ENCODE peak calls at places on chromosomes 12 and 14, in seven cellular contexts. W is stimulated activated CD4-positive, alpha-beta T cell treated with anti-CD3 and anti-CD28 coated beads, Interleukin-1b, Interleukin-23, amount 100 ng/mL, for 48 hours; A is colonic mucosa; N is glutamatergic neuron; G is amniotic epithelial cell; O is effector memory CD4-positive, alpha-beta T cell; U is NCI-H1436 treated with DMSO at 0.1 percent for 48 hours. R is an unnamed sample.

GRCh38 chr14:31902915-31903646 is 174.0 kb upstream of the ARHGAP5 start:
- DNase-seq in W (no peak), U (no peak), O (no peak), G (peak), N (no peak), A (no peak), R (no peak)

GRCh38 chr12:10184261-10184843 is 5.5 kb downstream of the TMEM52B start:
- DNase-seq in A (no peak), W (no peak), O (no peak), U (no peak), G (peak), N (no peak), R (peak)

GRCh38 chr12:132375747-132376463 is 46.5 kb upstream of the GALNT9 start:
- DNase-seq in A (no peak), U (no peak), N (peak), O (no peak), G (no peak), W (no peak), R (no peak)

GRCh38 chr12:52380271-52380694 is 5.2 kb downstream of the KRT84 start:
- DNase-seq in A (peak), U (no peak), G (peak), W (no peak), O (no peak), N (peak), R (peak)

GRCh38 chr12:56551070-56551469 is 29.4 kb downstream of the RBMS2 start:
- DNase-seq in O (no peak), U (no peak), W (no peak), N (no peak), G (no peak), A (no peak), R (no peak)

GRCh38 chr14:89320381-89321000 is 96.5 kb downstream of the FOXN3 start:
- DNase-seq in U (no peak), O (no peak), W (no peak), N (no peak), A (no peak), G (peak), R (no peak)

GRCh38 chr14:64235652-64236640 is 58.2 kb downstream of the ESR2 start:
- DNase-seq in U (no peak), W (no peak), N (no peak), G (no peak), A (no peak), O (no peak), R (no peak)

GRCh38 chr14:94011795-94012194 is 14.3 kb upstream of the OTUB2 start:
- DNase-seq in U (no peak), W (no peak), O (no peak), N (no peak), A (no peak), G (no peak), R (no peak)

GRCh38 chr12:109951751-109952150 is 44.4 kb downstream of the GIT2 start:
- DNase-seq in W (no peak), U (no peak), G (peak), N (no peak), A (no peak), O (no peak), R (peak)

GRCh38 chr14:105147701-105148603 is 20.6 kb downstream of the JAG2 start:
- DNase-seq in G (no peak), O (no peak), W (peak), N (peak), A (no peak), U (no peak), R (no peak)

GRCh38 chr14:88189040-88189839 is 133.8 kb downstream of the KCNK10 start:
- DNase-seq in O (no peak), G (peak), U (peak), N (peak), W (peak), A (peak), R (peak)

GRCh38 chr12:1279050-1279449 is 288.0 kb downstream of the ERC1 start:
- DNase-seq in G (no peak), N (no peak), U (no peak), W (no peak), O (no peak), A (no peak), R (no peak)

GRCh38 chr12:96889273-96889933 is 17.7 kb upstream of the NEDD1 start:
- DNase-seq in O (no peak), N (no peak), G (peak), W (no peak), U (no peak), A (no peak), R (peak)

GRCh38 chr14:104399432-104400155 is 180.0 kb upstream of the C14orf180 start:
- DNase-seq in G (no peak), N (no peak), U (no peak), A (peak), W (no peak), O (no peak), R (no peak)

GRCh38 chr12:122867701-122868461 is 28.0 kb downstream of the VPS37B start:
- DNase-seq in O (no peak), W (no peak), G (no peak), A (peak), U (no peak), N (no peak), R (no peak)

GRCh38 chr12:50765325-50765911 is 1.5 kb downstream of the ATF1 start:
- DNase-seq in O (no peak), A (peak), U (no peak), W (peak), G (peak), N (peak), R (peak)

GRCh38 chr12:96190403-96191170 is 3.6 kb upstream of the ELK3 start:
- DNase-seq in U (no peak), G (peak), W (no peak), A (no peak), O (no peak), N (no peak), R (peak)

GRCh38 chr12:54159140-54159539 is 29.6 kb downstream of the SMUG1 start:
- DNase-seq in A (peak), O (no peak), G (no peak), W (peak), U (peak), N (peak), R (no peak)

GRCh38 chr12:47441490-47441889 is 264.3 kb downstream of the RPAP3 start:
- DNase-seq in W (no peak), A (no peak), U (no peak), O (no peak), G (no peak), N (no peak), R (no peak)

GRCh38 chr12:119115296-119115905 is 63.3 kb upstream of the HSPB8 start:
- DNase-seq in A (peak), W (no peak), N (peak), G (peak), O (no peak), U (no peak), R (peak)

GRCh38 chr12:3803865-3804472 is 51.1 kb upstream of the CRACR2A start:
- DNase-seq in A (peak), U (no peak), G (peak), N (peak), W (peak), O (peak), R (peak)

GRCh38 chr12:76029982-76030377 is 1.6 kb downstream of the PHLDA1 start:
- DNase-seq in W (peak), O (no peak), A (no peak), N (peak), G (no peak), U (no peak), R (peak)

GRCh38 chr14:32940066-32940651 is 1.5 kb downstream of the NPAS3 start:
- DNase-seq in G (no peak), A (no peak), N (no peak), U (no peak), W (no peak), O (no peak), R (peak)

GRCh38 chr14:96635850-96636249 is 133.7 kb downstream of the PAPOLA start:
- DNase-seq in W (no peak), O (no peak), U (no peak), A (no peak), N (no peak), G (no peak), R (no peak)

GRCh38 chr12:5200276-5201087 is 156.8 kb downstream of the KCNA5 start:
- DNase-seq in G (no peak), W (peak), O (no peak), A (peak), N (peak), U (no peak), R (no peak)

GRCh38 chr12:124680863-124681778 is 113.7 kb upstream of the NCOR2 start:
- DNase-seq in O (no peak), U (no peak), G (peak), N (no peak), A (peak), W (peak), R (peak)

GRCh38 chr14:91115986-91116385 is 2.1 kb downstream of the DGLUCY start:
- DNase-seq in O (no peak), N (no peak), G (no peak), W (no peak), A (no peak), U (no peak), R (peak)

GRCh38 chr14:79356040-79356439 is 855.3 kb downstream of the DIO2 start:
- DNase-seq in O (no peak), W (no peak), A (no peak), G (peak), N (no peak), U (no peak), R (peak)

GRCh38 chr14:75301666-75302325 is 23.2 kb downstream of the FOS start:
- DNase-seq in N (no peak), U (no peak), G (peak), A (peak), O (no peak), W (peak), R (peak)

GRCh38 chr12:31999692-32000091 is 40.5 kb downstream of the RESF1 start:
- DNase-seq in N (no peak), G (peak), U (no peak), O (no peak), W (no peak), A (no peak), R (no peak)

GRCh38 chr12:10634427-10634826 is 21.0 kb upstream of the MAGOHB start:
- DNase-seq in N (no peak), O (no peak), U (no peak), G (peak), W (no peak), A (no peak), R (no peak)

GRCh38 chr12:953776-954175 is 4.3 kb upstream of the RAD52 start:
- DNase-seq in A (no peak), G (peak), N (no peak), O (no peak), W (peak), U (no peak), R (peak)

GRCh38 chr14:61388976-61389576 is 67.7 kb downstream of the PRKCH start:
- DNase-seq in A (no peak), W (peak), O (no peak), U (no peak), G (no peak), N (no peak), R (peak)

GRCh38 chr12:2359725-2360629 is 307.2 kb downstream of the CACNA1C start:
- DNase-seq in U (no peak), N (no peak), A (no peak), O (no peak), W (no peak), G (peak), R (peak)

GRCh38 chr12:22332191-22332590 is 2.3 kb downstream of the ST8SIA1 start:
- DNase-seq in N (no peak), G (no peak), A (no peak), W (no peak), O (no peak), U (no peak), R (no peak)

GRCh38 chr12:15404485-15404884 is 82.2 kb downstream of the PTPRO start:
- DNase-seq in W (no peak), O (no peak), U (no peak), G (peak), N (no peak), A (no peak), R (peak)

R was measured in fibroblast of pulmonary artery.